ENCODE peak calls at places on chromosomes 4 and X, in seven cellular contexts. J is hepatic stellate cell; S is ureter; O is activated naive CD4-positive, alpha-beta T cell treated with anti-CD3 and anti-CD28 coated beads, Interleukin-2, amount 10 ng/mL, durations not matched to agents 7 days and 5 days; D is substantia nigra; V is HFF-Myc; W is upper lobe of right lung. H is an unnamed sample.

GRCh38 chr4:75118739-75119138 is 185.8 kb downstream of the PARM1 start:
- DNase-seq in D (no peak), S (no peak), V (no peak), W (no peak), J (no peak), O (no peak), H (no peak)

GRCh38 chr4:146255874-146256273 is 41.5 kb downstream of the REELD1 start:
- DNase-seq in S (no peak), D (no peak), V (no peak), W (no peak), J (peak; percentile 24), O (no peak), H (no peak)

GRCh38 chr4:46404961-46405360 is 15.0 kb upstream of the GABRA2 start:
- DNase-seq in V (no peak), J (no peak), O (no peak), S (no peak), D (no peak), W (no peak), H (no peak)

GRCh38 chr4:182179105-182179504 is 64.1 kb upstream of the TENM3 start:
- DNase-seq in D (no peak), W (no peak), J (no peak), S (no peak), V (peak; percentile 22), O (no peak), H (no peak)

GRCh38 chr4:15004701-15005301 is 2.5 kb downstream of the CPEB2 start:
- DNase-seq in D (peak; percentile 38), S (peak; percentile 89), W (peak; percentile 94), J (peak; percentile 39), O (peak; percentile 67), V (no peak), H (peak; percentile 87)

GRCh38 chr4:28886934-28887333 is 1833.2 kb upstream of the PCDH7 start:
- DNase-seq in J (no peak), D (no peak), W (no peak), V (no peak), S (no peak), O (no peak), H (no peak)

GRCh38 chr4:77818667-77819408 is at the start of gene CNOT6L:
- DNase-seq in W (peak; percentile 90), S (peak; percentile 76), O (peak; percentile 86), J (peak; percentile 46), D (peak; percentile 22), V (no peak), H (peak; percentile 87)

GRCh38 chr4:71687057-71687456 is 96.8 kb downstream of the GC start:
- DNase-seq in W (no peak), V (no peak), D (no peak), S (no peak), J (no peak), O (no peak), H (no peak)

GRCh38 chr4:147334478-147334877 is 146.4 kb upstream of the EDNRA start:
- DNase-seq in J (peak; percentile 22), V (no peak), D (no peak), O (no peak), S (no peak), W (no peak), H (no peak)

GRCh38 chrX:109347618-109348017 is 134.3 kb downstream of the GUCY2F start:
- DNase-seq in W (no peak), S (no peak), V (peak; percentile 20), O (no peak), D (no peak), J (peak; percentile 22), H (no peak)

GRCh38 chr4:183011213-183011907 is 87.7 kb upstream of the WWC2 start:
- DNase-seq in O (no peak), S (no peak), D (no peak), J (peak; percentile 44), W (no peak), V (no peak), H (no peak)

GRCh38 chrX:10900585-10901289 is 210.4 kb upstream of the HCCS start:
- DNase-seq in V (no peak), W (no peak), J (peak; percentile 3), D (no peak), O (no peak), S (no peak), H (no peak)

GRCh38 chr4:31422006-31422405 is 701.8 kb downstream of the PCDH7 start:
- DNase-seq in S (no peak), O (no peak), J (no peak), V (no peak), D (no peak), W (no peak), H (no peak)

GRCh38 chr4:75512336-75513211 is 1.6 kb downstream of the RCHY1 start:
- DNase-seq in J (no peak), S (no peak), O (no peak), D (no peak), W (no peak), V (no peak), H (no peak)

GRCh38 chrX:123909498-123909897 is 49.6 kb downstream of the XIAP start:
- DNase-seq in W (no peak), J (no peak), D (no peak), S (no peak), V (no peak), O (no peak), H (no peak)

GRCh38 chrX:12614266-12614665 is 176.9 kb upstream of the PRPS2 start:
- DNase-seq in V (no peak), J (no peak), O (no peak), S (no peak), D (no peak), W (no peak), H (no peak)

GRCh38 chr4:130486841-130487240 is 1390.9 kb downstream of the C4orf33 start:
- DNase-seq in W (no peak), J (no peak), V (no peak), O (no peak), D (no peak), S (no peak), H (no peak)

GRCh38 chrX:48890934-48891401 is 6.6 kb downstream of the TIMM17B start:
- DNase-seq in J (no peak), W (no peak), V (no peak), O (no peak), S (no peak), D (no peak), H (no peak)

GRCh38 chr4:11497972-11498371 is 69.3 kb upstream of the HS3ST1 start:
- DNase-seq in V (no peak), S (no peak), J (no peak), D (no peak), O (no peak), W (no peak), H (no peak)

GRCh38 chr4:142322996-142323395 is 523.1 kb downstream of the INPP4B start:
- DNase-seq in W (no peak), O (no peak), J (peak; percentile 1), S (no peak), V (no peak), D (no peak), H (no peak)

GRCh38 chr4:51843309-51844156 is 580 bp downstream of the DCUN1D4 start:
- DNase-seq in S (peak; percentile 81), D (peak; percentile 44), J (peak; percentile 63), W (peak; percentile 88), V (no peak), O (peak; percentile 76), H (peak; percentile 86)

GRCh38 chr4:1536579-1537409 is 130.6 kb upstream of the NKX1-1 start:
- DNase-seq in J (no peak), S (no peak), V (no peak), D (no peak), W (no peak), O (no peak), H (no peak)

GRCh38 chr4:168496834-168497233 is at the start of gene PALLD:
- DNase-seq in O (no peak), D (no peak), J (no peak), W (no peak), S (no peak), V (no peak), H (no peak)

GRCh38 chr4:13054410-13054970 is 429.6 kb downstream of the RAB28 start:
- DNase-seq in V (no peak), O (no peak), S (no peak), D (no peak), J (no peak), W (no peak), H (no peak)

GRCh38 chrX:154411981-154412340 is 622 bp downstream of the TAFAZZIN start:
- DNase-seq in W (peak; percentile 88), S (peak; percentile 74), O (peak; percentile 73), J (no peak), D (no peak), V (no peak), H (peak; percentile 84)

GRCh38 chr4:139603576-139604387 is 47.8 kb upstream of the SETD7 start:
- DNase-seq in S (peak; percentile 54), J (no peak), V (peak; percentile 46), W (no peak), O (peak; percentile 48), D (no peak), H (no peak)

H was measured in osteocyte.